ENCODE peak calls at places on chromosome 21, in seven cellular contexts. U, I, C, S, E, R and M are unnamed samples.

GRCh38 chr21:31888936-31889371 is 16.1 kb downstream of the HUNK start:
- DNase-seq in E (no peak), I (no peak), S (no peak), U (peak), C (no peak), R (no peak), M (peak)

GRCh38 chr21:42455196-42455595 is 40.8 kb downstream of the RSPH1 start:
- DNase-seq in C (no peak), S (no peak), R (no peak), U (no peak), I (no peak), E (no peak), M (no peak)

GRCh38 chr21:32359719-32360260 is 33.0 kb downstream of the URB1 start:
- DNase-seq in C (no peak), E (no peak), I (no peak), R (peak), S (peak), U (no peak), M (no peak)

GRCh38 chr21:36672737-36673136 is 26.2 kb upstream of the SIM2 start:
- DNase-seq in E (no peak), S (no peak), C (no peak), R (no peak), I (no peak), U (no peak), M (no peak)

GRCh38 chr21:43824250-43824882 is 35.0 kb downstream of the RRP1 start:
- DNase-seq in I (no peak), U (no peak), R (peak), E (peak), C (no peak), S (peak), M (peak)

GRCh38 chr21:15472108-15472507 is 257.7 kb upstream of the USP25 start:
- DNase-seq in E (no peak), C (no peak), I (no peak), R (no peak), S (no peak), U (no peak), M (no peak)

GRCh38 chr21:33642896-33643657 is 776 bp downstream of the ITSN1 start:
- DNase-seq in E (peak), C (peak), S (peak), I (no peak), R (peak), U (peak), M (peak)

GRCh38 chr21:38359835-38360234 is 103.0 kb downstream of the KCNJ15 start:
- DNase-seq in U (no peak), S (no peak), C (no peak), E (no peak), R (no peak), I (no peak), M (no peak)

GRCh38 chr21:16198546-16198945 is 468.8 kb downstream of the USP25 start:
- DNase-seq in U (peak), S (no peak), C (no peak), E (no peak), R (no peak), I (no peak), M (no peak)

GRCh38 chr21:26961704-26962103 is 5.2 kb downstream of the ADAMTS5 start:
- DNase-seq in C (no peak), E (peak), I (no peak), U (peak), S (no peak), R (peak), M (peak)

GRCh38 chr21:43899307-43900077 is 34.5 kb downstream of the AGPAT3 start:
- DNase-seq in I (no peak), C (no peak), R (no peak), S (no peak), U (no peak), E (no peak), M (no peak)

GRCh38 chr21:40049031-40049958 is 182.1 kb downstream of the PCP4 start:
- DNase-seq in E (peak), R (no peak), I (no peak), C (no peak), U (peak), S (peak), M (peak)

GRCh38 chr21:46122758-46123683 is 25.1 kb downstream of the COL6A2 start:
- DNase-seq in U (no peak), C (peak), E (no peak), S (no peak), R (no peak), I (no peak), M (no peak)

GRCh38 chr21:41966341-41966833 is 12.6 kb upstream of the C2CD2 start:
- DNase-seq in S (peak), R (no peak), U (no peak), E (peak), C (no peak), I (no peak), M (peak)

GRCh38 chr21:45540601-45540970 is 1.7 kb downstream of the SLC19A1 start:
- DNase-seq in I (no peak), C (no peak), R (no peak), S (no peak), E (no peak), U (no peak), M (peak)

GRCh38 chr21:27248791-27249190 is 281.9 kb upstream of the ADAMTS5 start:
- DNase-seq in U (no peak), I (no peak), S (no peak), E (no peak), R (no peak), C (no peak), M (no peak)

GRCh38 chr21:43191971-43192370 is 23.2 kb downstream of the CRYAA start:
- DNase-seq in R (no peak), C (peak), U (no peak), S (no peak), I (no peak), E (no peak), M (no peak)

GRCh38 chr21:29499734-29500343 is 201.1 kb downstream of the BACH1 start:
- DNase-seq in S (peak), C (no peak), I (peak), R (peak), U (peak), E (peak), M (peak)

GRCh38 chr21:41874611-41875010 is 4.5 kb downstream of the PRDM15 start:
- DNase-seq in I (no peak), E (no peak), C (no peak), S (no peak), U (no peak), R (no peak), M (no peak)

GRCh38 chr21:44384968-44385367 is 31.5 kb downstream of the TRPM2 start:
- DNase-seq in E (no peak), R (no peak), U (no peak), C (no peak), S (no peak), I (no peak), M (no peak)

GRCh38 chr21:37787456-37787855 is 128.8 kb downstream of the KCNJ6 start:
- DNase-seq in R (no peak), E (peak), I (no peak), U (no peak), C (no peak), S (peak), M (peak)

GRCh38 chr21:44654576-44654950 is at the start of gene KRTAP12-4:
- DNase-seq in S (no peak), R (no peak), I (no peak), C (no peak), E (no peak), U (no peak), M (no peak)

GRCh38 chr21:28627691-28628090 is 365.0 kb downstream of the LTN1 start:
- DNase-seq in S (no peak), R (no peak), C (no peak), I (no peak), E (peak), U (no peak), M (no peak)

GRCh38 chr21:35528109-35529042 is 479.3 kb upstream of the RUNX1 start:
- DNase-seq in S (no peak), U (peak), E (peak), R (peak), I (no peak), C (peak), M (peak)

GRCh38 chr21:41808094-41808493 is 41.2 kb upstream of the RIPK4 start:
- DNase-seq in I (no peak), R (no peak), U (no peak), E (no peak), C (no peak), S (no peak), M (no peak)

GRCh38 chr21:44532165-44532564 is 7.8 kb downstream of the KRTAP10-1 start:
- DNase-seq in U (no peak), R (no peak), I (no peak), E (no peak), S (no peak), C (no peak), M (no peak)

GRCh38 chr21:25323356-25323949 is 283.8 kb downstream of the MRPL39 start:
- DNase-seq in U (no peak), S (no peak), R (no peak), E (no peak), I (no peak), C (no peak), M (no peak)